ENCODE peak calls at places on chromosomes 4 and X, in nine cellular contexts. One of them, this sample, is unnamed.

GRCh38 chr4:56099378-56099786 is 150.6 kb downstream of the CEP135 start:
- DNase-seq in right cardiac atrium: no peak
- DNase-seq in NCI-H2171: no peak
- DNase-seq in heart left ventricle: no peak
- DNase-seq in HEK293T: no peak
- DNase-seq in AG20443: no peak
- DNase-seq in SK-N-SH: no peak
- DNase-seq in fibroblast of lung: no peak
- DNase-seq in stimulated activated CD4-positive, alpha-beta T cell treated with anti-CD3 and anti-CD28 coated beads, TNF-alpha, amount 100 ng/mL, for 4 hours: no peak
- DNase-seq in this sample: no peak

GRCh38 chr4:188178806-188179205 is 39.6 kb downstream of the TRIML1 start:
- DNase-seq in right cardiac atrium: peak; percentile 30
- DNase-seq in NCI-H2171: no peak
- DNase-seq in heart left ventricle: no peak
- DNase-seq in HEK293T: no peak
- DNase-seq in AG20443: no peak
- DNase-seq in SK-N-SH: no peak
- DNase-seq in fibroblast of lung: no peak
- DNase-seq in stimulated activated CD4-positive, alpha-beta T cell treated with anti-CD3 and anti-CD28 coated beads, TNF-alpha, amount 100 ng/mL, for 4 hours: no peak
- DNase-seq in this sample: no peak

GRCh38 chrX:140123446-140123845 is 158.1 kb upstream of the CXorf66 start:
- DNase-seq in right cardiac atrium: peak; percentile 6
- DNase-seq in NCI-H2171: no peak
- DNase-seq in heart left ventricle: no peak
- DNase-seq in HEK293T: peak; percentile 13
- DNase-seq in AG20443: no peak
- DNase-seq in SK-N-SH: no peak
- DNase-seq in fibroblast of lung: no peak
- DNase-seq in stimulated activated CD4-positive, alpha-beta T cell treated with anti-CD3 and anti-CD28 coated beads, TNF-alpha, amount 100 ng/mL, for 4 hours: no peak
- DNase-seq in this sample: no peak

GRCh38 chr4:42371306-42372063 is 25.8 kb upstream of the SHISA3 start:
- DNase-seq in right cardiac atrium: no peak
- DNase-seq in NCI-H2171: peak; percentile 0
- DNase-seq in heart left ventricle: no peak
- DNase-seq in HEK293T: peak; percentile 21
- DNase-seq in AG20443: peak; percentile 21
- DNase-seq in SK-N-SH: peak; percentile 77
- DNase-seq in fibroblast of lung: peak; percentile 85
- DNase-seq in stimulated activated CD4-positive, alpha-beta T cell treated with anti-CD3 and anti-CD28 coated beads, TNF-alpha, amount 100 ng/mL, for 4 hours: no peak
- DNase-seq in this sample: no peak

GRCh38 chr4:188826393-188826792 is 687.2 kb downstream of the TRIML1 start:
- DNase-seq in right cardiac atrium: no peak
- DNase-seq in NCI-H2171: no peak
- DNase-seq in heart left ventricle: no peak
- DNase-seq in HEK293T: no peak
- DNase-seq in AG20443: no peak
- DNase-seq in SK-N-SH: no peak
- DNase-seq in fibroblast of lung: no peak
- DNase-seq in stimulated activated CD4-positive, alpha-beta T cell treated with anti-CD3 and anti-CD28 coated beads, TNF-alpha, amount 100 ng/mL, for 4 hours: no peak
- DNase-seq in this sample: no peak

GRCh38 chr4:18366762-18367358 is 345.3 kb upstream of the LCORL start:
- DNase-seq in right cardiac atrium: no peak
- DNase-seq in NCI-H2171: no peak
- DNase-seq in heart left ventricle: no peak
- DNase-seq in HEK293T: no peak
- DNase-seq in AG20443: no peak
- DNase-seq in SK-N-SH: peak; percentile 5
- DNase-seq in fibroblast of lung: peak; percentile 59
- DNase-seq in stimulated activated CD4-positive, alpha-beta T cell treated with anti-CD3 and anti-CD28 coated beads, TNF-alpha, amount 100 ng/mL, for 4 hours: no peak
- DNase-seq in this sample: no peak

GRCh38 chr4:147326581-147326980 is 154.3 kb upstream of the EDNRA start:
- DNase-seq in right cardiac atrium: no peak
- DNase-seq in NCI-H2171: no peak
- DNase-seq in heart left ventricle: no peak
- DNase-seq in HEK293T: no peak
- DNase-seq in AG20443: no peak
- DNase-seq in SK-N-SH: no peak
- DNase-seq in fibroblast of lung: peak; percentile 95
- DNase-seq in stimulated activated CD4-positive, alpha-beta T cell treated with anti-CD3 and anti-CD28 coated beads, TNF-alpha, amount 100 ng/mL, for 4 hours: no peak
- DNase-seq in this sample: no peak

GRCh38 chr4:38529189-38530115 is 134.5 kb upstream of the KLF3 start:
- DNase-seq in right cardiac atrium: peak; percentile 49
- DNase-seq in NCI-H2171: no peak
- DNase-seq in heart left ventricle: peak; percentile 41
- DNase-seq in HEK293T: no peak
- DNase-seq in AG20443: no peak
- DNase-seq in SK-N-SH: no peak
- DNase-seq in fibroblast of lung: no peak
- DNase-seq in stimulated activated CD4-positive, alpha-beta T cell treated with anti-CD3 and anti-CD28 coated beads, TNF-alpha, amount 100 ng/mL, for 4 hours: no peak
- DNase-seq in this sample: no peak

GRCh38 chrX:107627792-107628661 is at the start of gene PRPS1:
- DNase-seq in right cardiac atrium: peak; percentile 95
- DNase-seq in NCI-H2171: peak; percentile 89
- DNase-seq in heart left ventricle: peak; percentile 93
- DNase-seq in HEK293T: peak; percentile 96
- DNase-seq in AG20443: peak; percentile 92
- DNase-seq in SK-N-SH: peak; percentile 84
- DNase-seq in fibroblast of lung: peak; percentile 93
- DNase-seq in stimulated activated CD4-positive, alpha-beta T cell treated with anti-CD3 and anti-CD28 coated beads, TNF-alpha, amount 100 ng/mL, for 4 hours: peak; percentile 66
- DNase-seq in this sample: peak; percentile 65

GRCh38 chrX:37405954-37406353 is 56.8 kb downstream of the PRRG1 start:
- DNase-seq in right cardiac atrium: no peak
- DNase-seq in NCI-H2171: no peak
- DNase-seq in heart left ventricle: no peak
- DNase-seq in HEK293T: no peak
- DNase-seq in AG20443: no peak
- DNase-seq in SK-N-SH: no peak
- DNase-seq in fibroblast of lung: peak; percentile 71
- DNase-seq in stimulated activated CD4-positive, alpha-beta T cell treated with anti-CD3 and anti-CD28 coated beads, TNF-alpha, amount 100 ng/mL, for 4 hours: no peak
- DNase-seq in this sample: no peak

GRCh38 chrX:34365482-34365881 is 233.4 kb upstream of the FAM47A start:
- DNase-seq in right cardiac atrium: no peak
- DNase-seq in NCI-H2171: no peak
- DNase-seq in heart left ventricle: no peak
- DNase-seq in HEK293T: peak; percentile 24
- DNase-seq in AG20443: peak; percentile 11
- DNase-seq in SK-N-SH: no peak
- DNase-seq in fibroblast of lung: peak; percentile 65
- DNase-seq in stimulated activated CD4-positive, alpha-beta T cell treated with anti-CD3 and anti-CD28 coated beads, TNF-alpha, amount 100 ng/mL, for 4 hours: no peak
- DNase-seq in this sample: no peak

GRCh38 chrX:15336023-15336413 is 695 bp upstream of the PIGA start:
- DNase-seq in right cardiac atrium: no peak
- DNase-seq in NCI-H2171: no peak
- DNase-seq in heart left ventricle: no peak
- DNase-seq in HEK293T: no peak
- DNase-seq in AG20443: peak; percentile 46
- DNase-seq in SK-N-SH: peak; percentile 44
- DNase-seq in fibroblast of lung: peak; percentile 52
- DNase-seq in stimulated activated CD4-positive, alpha-beta T cell treated with anti-CD3 and anti-CD28 coated beads, TNF-alpha, amount 100 ng/mL, for 4 hours: no peak
- DNase-seq in this sample: peak; percentile 43

GRCh38 chrX:155048997-155049619 is 21.8 kb downstream of the CMC4 start:
- DNase-seq in right cardiac atrium: peak; percentile 62
- DNase-seq in NCI-H2171: no peak
- DNase-seq in heart left ventricle: peak; percentile 45
- DNase-seq in HEK293T: peak; percentile 77
- DNase-seq in AG20443: peak; percentile 43
- DNase-seq in SK-N-SH: peak; percentile 39
- DNase-seq in fibroblast of lung: peak; percentile 66
- DNase-seq in stimulated activated CD4-positive, alpha-beta T cell treated with anti-CD3 and anti-CD28 coated beads, TNF-alpha, amount 100 ng/mL, for 4 hours: no peak
- DNase-seq in this sample: no peak

GRCh38 chr4:144399927-144400326 is 246.0 kb upstream of the HHIP start:
- DNase-seq in right cardiac atrium: no peak
- DNase-seq in NCI-H2171: no peak
- DNase-seq in heart left ventricle: no peak
- DNase-seq in HEK293T: no peak
- DNase-seq in AG20443: peak; percentile 14
- DNase-seq in SK-N-SH: no peak
- DNase-seq in fibroblast of lung: peak; percentile 82
- DNase-seq in stimulated activated CD4-positive, alpha-beta T cell treated with anti-CD3 and anti-CD28 coated beads, TNF-alpha, amount 100 ng/mL, for 4 hours: no peak
- DNase-seq in this sample: no peak

GRCh38 chr4:86014599-86014998 is 345.3 kb downstream of the MAPK10 start:
- DNase-seq in right cardiac atrium: no peak
- DNase-seq in NCI-H2171: no peak
- DNase-seq in heart left ventricle: no peak
- DNase-seq in HEK293T: no peak
- DNase-seq in AG20443: no peak
- DNase-seq in SK-N-SH: no peak
- DNase-seq in fibroblast of lung: no peak
- DNase-seq in stimulated activated CD4-positive, alpha-beta T cell treated with anti-CD3 and anti-CD28 coated beads, TNF-alpha, amount 100 ng/mL, for 4 hours: no peak
- DNase-seq in this sample: no peak

GRCh38 chrX:46611658-46612362 is 38.2 kb downstream of the CHST7 start:
- DNase-seq in right cardiac atrium: no peak
- DNase-seq in NCI-H2171: no peak
- DNase-seq in heart left ventricle: no peak
- DNase-seq in HEK293T: no peak
- DNase-seq in AG20443: no peak
- DNase-seq in SK-N-SH: no peak
- DNase-seq in fibroblast of lung: no peak
- DNase-seq in stimulated activated CD4-positive, alpha-beta T cell treated with anti-CD3 and anti-CD28 coated beads, TNF-alpha, amount 100 ng/mL, for 4 hours: no peak
- DNase-seq in this sample: no peak

GRCh38 chrX:94041881-94042280 is 367.9 kb downstream of the FAM133A start:
- DNase-seq in right cardiac atrium: no peak
- DNase-seq in NCI-H2171: no peak
- DNase-seq in heart left ventricle: no peak
- DNase-seq in HEK293T: no peak
- DNase-seq in AG20443: no peak
- DNase-seq in SK-N-SH: no peak
- DNase-seq in fibroblast of lung: no peak
- DNase-seq in stimulated activated CD4-positive, alpha-beta T cell treated with anti-CD3 and anti-CD28 coated beads, TNF-alpha, amount 100 ng/mL, for 4 hours: no peak
- DNase-seq in this sample: no peak

GRCh38 chr4:66062044-66062443 is 391.8 kb upstream of the EPHA5 start:
- DNase-seq in right cardiac atrium: no peak
- DNase-seq in NCI-H2171: no peak
- DNase-seq in heart left ventricle: no peak
- DNase-seq in HEK293T: no peak
- DNase-seq in AG20443: no peak
- DNase-seq in SK-N-SH: no peak
- DNase-seq in fibroblast of lung: no peak
- DNase-seq in stimulated activated CD4-positive, alpha-beta T cell treated with anti-CD3 and anti-CD28 coated beads, TNF-alpha, amount 100 ng/mL, for 4 hours: no peak
- DNase-seq in this sample: no peak

GRCh38 chr4:129231907-129232626 is 136.1 kb downstream of the C4orf33 start:
- DNase-seq in right cardiac atrium: no peak
- DNase-seq in NCI-H2171: no peak
- DNase-seq in heart left ventricle: no peak
- DNase-seq in HEK293T: no peak
- DNase-seq in AG20443: no peak
- DNase-seq in SK-N-SH: no peak
- DNase-seq in fibroblast of lung: no peak
- DNase-seq in stimulated activated CD4-positive, alpha-beta T cell treated with anti-CD3 and anti-CD28 coated beads, TNF-alpha, amount 100 ng/mL, for 4 hours: no peak
- DNase-seq in this sample: no peak

GRCh38 chrX:144219035-144219434 is 335.2 kb downstream of the UBE2NL start:
- DNase-seq in right cardiac atrium: no peak
- DNase-seq in NCI-H2171: no peak
- DNase-seq in heart left ventricle: no peak
- DNase-seq in HEK293T: no peak
- DNase-seq in AG20443: peak; percentile 5
- DNase-seq in SK-N-SH: no peak
- DNase-seq in fibroblast of lung: no peak
- DNase-seq in stimulated activated CD4-positive, alpha-beta T cell treated with anti-CD3 and anti-CD28 coated beads, TNF-alpha, amount 100 ng/mL, for 4 hours: no peak
- DNase-seq in this sample: no peak

GRCh38 chrX:1427756-1428155 is 25.0 kb downstream of the ASMTL start:
- DNase-seq in right cardiac atrium: peak; percentile 26
- DNase-seq in NCI-H2171: no peak
- DNase-seq in heart left ventricle: peak; percentile 22
- DNase-seq in HEK293T: no peak
- DNase-seq in AG20443: peak; percentile 3
- DNase-seq in SK-N-SH: no peak
- DNase-seq in fibroblast of lung: no peak
- DNase-seq in stimulated activated CD4-positive, alpha-beta T cell treated with anti-CD3 and anti-CD28 coated beads, TNF-alpha, amount 100 ng/mL, for 4 hours: no peak
- DNase-seq in this sample: no peak

GRCh38 chr4:92735025-92735665 is 431.4 kb downstream of the GRID2 start:
- DNase-seq in right cardiac atrium: no peak
- DNase-seq in NCI-H2171: no peak
- DNase-seq in heart left ventricle: no peak
- DNase-seq in HEK293T: no peak
- DNase-seq in AG20443: no peak
- DNase-seq in SK-N-SH: no peak
- DNase-seq in fibroblast of lung: no peak
- DNase-seq in stimulated activated CD4-positive, alpha-beta T cell treated with anti-CD3 and anti-CD28 coated beads, TNF-alpha, amount 100 ng/mL, for 4 hours: no peak
- DNase-seq in this sample: no peak

GRCh38 chrX:17405225-17405969 is 30.4 kb downstream of the NHS start:
- DNase-seq in right cardiac atrium: no peak
- DNase-seq in NCI-H2171: no peak
- DNase-seq in heart left ventricle: no peak
- DNase-seq in HEK293T: no peak
- DNase-seq in AG20443: peak; percentile 13
- DNase-seq in SK-N-SH: no peak
- DNase-seq in fibroblast of lung: no peak
- DNase-seq in stimulated activated CD4-positive, alpha-beta T cell treated with anti-CD3 and anti-CD28 coated beads, TNF-alpha, amount 100 ng/mL, for 4 hours: no peak
- DNase-seq in this sample: no peak

GRCh38 chrX:8520791-8521190 is 56.2 kb downstream of the VCX3B start:
- DNase-seq in right cardiac atrium: no peak
- DNase-seq in NCI-H2171: no peak
- DNase-seq in heart left ventricle: no peak
- DNase-seq in HEK293T: no peak
- DNase-seq in AG20443: no peak
- DNase-seq in SK-N-SH: no peak
- DNase-seq in fibroblast of lung: no peak
- DNase-seq in stimulated activated CD4-positive, alpha-beta T cell treated with anti-CD3 and anti-CD28 coated beads, TNF-alpha, amount 100 ng/mL, for 4 hours: no peak
- DNase-seq in this sample: no peak

GRCh38 chrX:9662148-9662547 is 103.5 kb downstream of the GPR143 start:
- DNase-seq in right cardiac atrium: no peak
- DNase-seq in NCI-H2171: no peak
- DNase-seq in heart left ventricle: no peak
- DNase-seq in HEK293T: no peak
- DNase-seq in AG20443: peak; percentile 35
- DNase-seq in SK-N-SH: no peak
- DNase-seq in fibroblast of lung: no peak
- DNase-seq in stimulated activated CD4-positive, alpha-beta T cell treated with anti-CD3 and anti-CD28 coated beads, TNF-alpha, amount 100 ng/mL, for 4 hours: no peak
- DNase-seq in this sample: no peak